ENCODE peak calls at places on chromosome 14, in nine cellular contexts. S is thoracic aorta; N is NCI-H146; B is T-helper 2 cell; R is kidney tubule cell; E is cardiac muscle cell; D is hepatic stellate cell; K is stimulated activated CD4-positive, alpha-beta T cell treated with anti-CD3 and anti-CD28 coated beads, Interleukin-4, amount 100 ng/mL, for 48 hours; V is activated T-helper 1 cell treated with anti-CD3 and anti-CD28 coated beads, Interleukin-12 subunit alpha, Interleukin-12 subunit beta, Interleukin-2, Interleukin-4 antibody, amounts not matched to agents 30 ng/mL and 10 ng/mL and 1 ng/mL, durations not matched to agents 14 hours and 24 hours and 36 hours. F is an unnamed sample.
A peak's percentile ranks its signal among the peaks of the same experiment; 100 is the strongest.

GRCh38 chr14:39367387-39367751 is 64.9 kb downstream of the FBXO33 start:
- DNase-seq in R (no peak), S (no peak), V (no peak), E (peak; percentile 13), B (no peak), K (no peak), N (no peak), D (no peak), F (no peak)

GRCh38 chr14:94376976-94377865 is 11.2 kb downstream of the SERPINA1 start:
- DNase-seq in B (no peak), E (no peak), D (no peak), S (no peak), K (no peak), V (no peak), N (no peak), R (no peak), F (no peak)

GRCh38 chr14:90274808-90275454 is 18.6 kb downstream of the PSMC1 start:
- DNase-seq in K (no peak), S (no peak), R (peak; percentile 58), E (no peak), V (no peak), N (no peak), D (peak; percentile 66), B (no peak), F (no peak)

GRCh38 chr14:19993438-19993837 is 8.5 kb upstream of the OR4Q2 start:
- DNase-seq in E (no peak), S (no peak), V (no peak), D (no peak), R (no peak), K (no peak), B (no peak), N (no peak), F (no peak)

GRCh38 chr14:83702619-83703018 is 1827.3 kb upstream of the FLRT2 start:
- DNase-seq in K (no peak), N (no peak), E (no peak), B (no peak), V (no peak), S (no peak), R (no peak), D (no peak), F (no peak)

GRCh38 chr14:89723930-89724915 is 230.3 kb downstream of the EFCAB11 start:
- DNase-seq in V (no peak), N (no peak), B (peak; percentile 20), E (no peak), S (no peak), R (no peak), D (no peak), K (no peak), F (no peak)

GRCh38 chr14:57189070-57189469 is 79.6 kb downstream of the EXOC5 start:
- DNase-seq in R (no peak), V (no peak), N (peak; percentile 22), E (peak; percentile 44), B (no peak), S (no peak), D (peak; percentile 9), K (no peak), F (no peak)

GRCh38 chr14:93787465-93788306 is 599 bp downstream of the PRIMA1 start:
- DNase-seq in S (no peak), V (no peak), N (no peak), E (peak; percentile 63), B (no peak), R (no peak), D (no peak), K (no peak), F (peak; percentile 17)

GRCh38 chr14:101761881-101762529 is 496 bp downstream of the PPP2R5C start:
- DNase-seq in V (peak; percentile 12), E (peak; percentile 55), D (peak; percentile 59), R (no peak), N (peak; percentile 20), S (no peak), B (peak; percentile 30), K (peak; percentile 27), F (no peak)

GRCh38 chr14:74220991-74221390 is 18.3 kb upstream of the VSX2 start:
- DNase-seq in R (no peak), E (no peak), B (no peak), V (no peak), D (no peak), K (no peak), S (no peak), N (no peak), F (no peak)

GRCh38 chr14:104865631-104866441 is 768 bp downstream of the CEP170B start:
- DNase-seq in E (peak; percentile 67), K (no peak), S (no peak), D (peak; percentile 85), B (no peak), V (no peak), R (peak; percentile 82), N (peak; percentile 75), F (no peak)

GRCh38 chr14:90443161-90444076 is 46.6 kb downstream of the CALM1 start:
- DNase-seq in K (no peak), D (no peak), N (no peak), V (no peak), B (no peak), E (no peak), S (no peak), R (peak; percentile 16), F (no peak)

GRCh38 chr14:103697601-103698379 is 17.5 kb downstream of the XRCC3 start:
- DNase-seq in N (no peak), B (no peak), V (no peak), D (no peak), S (no peak), R (no peak), E (no peak), K (no peak), F (no peak)

GRCh38 chr14:104135904-104136471 is 2.4 kb upstream of the KIF26A start:
- DNase-seq in E (peak; percentile 48), N (no peak), D (no peak), S (no peak), B (no peak), R (no peak), K (no peak), V (no peak), F (no peak)

GRCh38 chr14:99756796-99757195 is 36.4 kb upstream of the EML1 start:
- DNase-seq in N (no peak), K (no peak), V (no peak), E (no peak), B (no peak), R (no peak), S (no peak), D (no peak), F (no peak)

GRCh38 chr14:104688505-104688754 is 988 bp upstream of the INF2 start:
- DNase-seq in B (no peak), E (no peak), N (no peak), D (no peak), S (no peak), K (no peak), R (no peak), V (no peak), F (no peak)

GRCh38 chr14:90627478-90627877 is 188.8 kb downstream of the TTC7B start:
- DNase-seq in N (no peak), E (no peak), B (no peak), V (no peak), S (no peak), D (no peak), R (no peak), K (no peak), F (no peak)

GRCh38 chr14:23814858-23815257 is 138.7 kb upstream of the DHRS4 start:
- DNase-seq in V (no peak), E (no peak), N (no peak), K (no peak), B (no peak), D (no peak), R (no peak), S (no peak), F (no peak)

F was measured in substantia nigra.